ENCODE peak calls at places on chromosomes 12 and 14, in four cellular contexts. G, S, V and T are unnamed samples.

GRCh38 chr14:62800577-62800976 is 244.7 kb downstream of the KCNH5 start:
- DNase-seq in V (no peak), G (no peak), S (peak; percentile 27), T (no peak)

GRCh38 chr12:132014915-132015280 is 65.2 kb downstream of the EP400 start:
- DNase-seq in G (no peak), S (no peak), V (no peak), T (no peak)

GRCh38 chr12:57897296-57897974 is 43.9 kb upstream of the ATP23 start:
- DNase-seq in V (no peak), G (no peak), S (no peak), T (no peak)

GRCh38 chr12:65811968-65812700 is 12.1 kb upstream of the HMGA2 start:
- DNase-seq in V (no peak), G (no peak), S (no peak), T (no peak)

GRCh38 chr14:34161351-34162169 is 210.7 kb upstream of the EGLN3 start:
- DNase-seq in V (no peak), G (no peak), S (no peak), T (no peak)

GRCh38 chr14:59582161-59582560 is 5.5 kb upstream of the CCDC175 start:
- DNase-seq in G (no peak), S (no peak), V (no peak), T (no peak)

GRCh38 chr12:105226219-105226618 is 9.8 kb downstream of the APPL2 start:
- DNase-seq in V (peak; percentile 83), S (no peak), G (peak; percentile 15), T (no peak)

GRCh38 chr12:130127527-130127908 is 34.7 kb upstream of the FZD10 start:
- DNase-seq in G (no peak), S (no peak), V (no peak), T (no peak)

GRCh38 chr14:21264025-21264801 is 5.0 kb downstream of the HNRNPC start:
- DNase-seq in S (no peak), V (peak; percentile 27), G (no peak), T (no peak)

GRCh38 chr12:44876554-44877275 is 600 bp upstream of the NELL2 start:
- DNase-seq in S (peak; percentile 31), V (no peak), G (peak; percentile 57), T (no peak)

GRCh38 chr12:1839956-1840550 is 19.7 kb downstream of the LRTM2 start:
- DNase-seq in G (no peak), V (no peak), S (no peak), T (no peak)

GRCh38 chr14:51547701-51548100 is 104.0 kb upstream of the FRMD6 start:
- DNase-seq in G (no peak), V (no peak), S (no peak), T (no peak)